ENCODE peak calls at places on chromosomes 6 and 20, in four cellular contexts. F is uterus, I is lung, G is fibroblast of lung. P is an unnamed sample.
A peak's percentile ranks its signal among the peaks of the same experiment; 100 is the strongest.

GRCh38 chr20:7702141-7702540 is 238.1 kb downstream of the HAO1 start:
- DNase-seq in F (no peak), I (no peak), G (no peak), P (no peak)

GRCh38 chr6:36912583-36912982 is 26.8 kb downstream of the C6orf89 start:
- DNase-seq in F (no peak), I (no peak), G (peak; percentile 91), P (no peak)

GRCh38 chr6:39102024-39102820 is 12.8 kb downstream of the SAYSD1 start:
- DNase-seq in F (no peak), I (no peak), G (peak; percentile 74), P (no peak)

GRCh38 chr20:35286077-35286898 is 1.7 kb upstream of the EIF6 start:
- DNase-seq in F (no peak), I (no peak), G (no peak), P (no peak)

GRCh38 chr6:155216312-155217028 is 47.3 kb upstream of the CLDN20 start:
- DNase-seq in F (no peak), I (no peak), G (no peak), P (no peak)

GRCh38 chr6:11971154-11971553 is 41.0 kb upstream of the HIVEP1 start:
- DNase-seq in F (no peak), I (no peak), G (peak; percentile 97), P (no peak)

GRCh38 chr20:11207749-11208502 is 534.1 kb upstream of the JAG1 start:
- DNase-seq in F (no peak), I (no peak), G (peak; percentile 93), P (no peak)

GRCh38 chr20:51272392-51272791 is 249.5 kb upstream of the KCNG1 start:
- DNase-seq in F (no peak), I (no peak), G (peak; percentile 77), P (no peak)

GRCh38 chr6:53201270-53201669 is 52.6 kb upstream of the GCM1 start:
- DNase-seq in F (no peak), I (no peak), G (no peak), P (no peak)

GRCh38 chr6:157264701-157265100 is 58.6 kb downstream of the TMEM242 start:
- DNase-seq in F (no peak), I (no peak), G (no peak), P (peak; percentile 62)

GRCh38 chr6:25972128-25972527 is 9.5 kb downstream of the TRIM38 start:
- DNase-seq in F (no peak), I (no peak), G (no peak), P (no peak)

GRCh38 chr6:25975909-25976560 is 13.4 kb downstream of the TRIM38 start:
- DNase-seq in F (no peak), I (no peak), G (no peak), P (no peak)

GRCh38 chr6:25971187-25971811 is 8.7 kb downstream of the TRIM38 start:
- DNase-seq in F (peak; percentile 73), I (peak; percentile 40), G (peak; percentile 95), P (peak; percentile 55)

GRCh38 chr6:25973923-25974555 is 11.4 kb downstream of the TRIM38 start:
- DNase-seq in F (no peak), I (no peak), G (peak; percentile 25), P (no peak)

DNA sequence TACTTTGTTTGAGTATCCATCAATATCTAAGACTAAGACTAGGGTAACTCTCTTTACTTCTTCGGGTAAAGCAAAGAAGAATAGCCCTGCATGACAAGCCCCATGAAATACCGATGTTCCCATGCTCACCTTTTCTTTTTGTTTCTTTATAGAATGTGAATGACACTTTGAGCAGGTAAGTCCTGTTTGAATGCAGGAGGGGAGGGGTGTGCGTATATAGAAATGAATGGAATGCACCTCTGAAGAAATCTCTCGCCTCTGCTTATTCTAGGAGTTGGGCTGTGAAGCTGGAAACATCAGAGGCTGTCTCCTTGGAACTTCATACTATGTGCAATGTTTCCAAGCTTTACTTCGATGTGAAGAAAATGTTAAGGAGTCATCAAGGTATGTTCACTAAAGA is 10.3 kb downstream of the TRIM38 start:
- DNase-seq in F (no peak), I (no peak), G (no peak), P (no peak)
- TF ChIP-seq CTCF in F (no peak), I (no peak), G (no peak), P (no peak)

GRCh38 chr20:37243937-37244571 is 17.6 kb downstream of the GHRH start:
- DNase-seq in F (no peak), I (no peak), G (peak; percentile 5), P (no peak)
- H3K4me1 ChIP-seq in F (no peaks in the 10 kb centered on the region), I (peaks cover 1% of the 10 kb centered on the region), G (peaks cover 2% of the 10 kb centered on the region), P (no peaks in the 10 kb centered on the region)

DNA sequence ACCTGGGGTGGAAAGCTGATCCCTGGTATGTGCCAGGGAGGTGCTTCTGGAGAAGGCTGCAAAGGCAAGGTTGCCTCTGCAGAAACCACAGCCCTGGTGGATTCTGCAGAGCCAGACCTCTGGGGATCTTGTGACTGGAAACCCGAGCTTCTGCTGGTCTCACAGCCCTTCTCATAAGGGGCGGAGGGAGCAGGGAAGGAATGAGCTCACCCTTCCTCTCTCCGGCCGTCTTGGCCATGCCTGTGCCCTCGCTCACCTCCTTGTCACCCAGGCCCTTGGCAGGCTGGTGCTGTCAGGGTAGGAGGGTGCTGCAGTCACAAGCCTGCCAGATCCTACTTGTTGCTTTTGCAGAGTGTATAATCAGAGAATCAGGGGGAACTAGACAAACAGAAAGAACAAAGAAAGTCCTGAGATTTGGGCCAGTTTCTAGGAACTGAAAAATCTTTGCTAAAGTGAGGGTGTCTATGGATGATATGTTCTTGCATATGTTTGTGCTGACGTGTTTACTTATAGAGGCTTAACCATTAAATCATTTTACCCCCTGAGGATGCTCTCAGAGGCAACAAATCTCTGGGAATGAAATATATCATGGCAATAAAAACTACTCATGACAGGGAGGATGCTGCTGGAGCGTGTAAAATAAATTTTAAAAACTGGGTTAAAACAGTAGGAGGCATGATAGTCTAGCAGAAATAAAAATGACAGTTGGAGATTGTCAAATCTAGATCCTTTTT is 244.9 kb upstream of the SOX4 start:
- DNase-seq in F (peak; percentile 51), I (peak; percentile 38), G (peak; percentile 80), P (no peak)
- TF ChIP-seq CTCF in F (no peak), I (no peak), G (no peak), P (no peak)

DNA sequence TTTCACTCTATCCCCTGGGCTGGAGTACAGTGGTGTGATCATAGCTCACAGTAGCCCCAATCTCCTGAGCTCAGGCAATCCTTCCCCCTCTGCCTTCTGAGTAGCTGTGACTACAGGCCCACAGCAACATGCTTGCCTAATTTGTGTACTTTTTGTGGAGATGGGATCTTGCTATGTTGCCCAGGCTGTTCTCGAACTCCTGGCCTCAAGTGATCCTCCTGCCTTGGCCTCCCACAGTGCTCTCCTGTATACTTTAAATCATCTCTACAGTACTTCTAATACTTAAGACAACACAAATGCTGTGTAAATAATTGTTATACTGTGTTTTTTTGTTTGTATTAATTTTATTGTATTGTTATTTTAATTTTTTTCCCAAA is 39.7 kb upstream of the FAM50B start:
- DNase-seq in F (no peak), I (no peak), G (no peak), P (no peak)
- H3K4me1 ChIP-seq in F (no peaks in the 10 kb centered on the region), I (peaks cover 12% of the 10 kb centered on the region), G (peaks cover 13% of the 10 kb centered on the region), P (peaks cover 49% of the 10 kb centered on the region)

GRCh38 chr6:163179721-163180120 is 234.8 kb upstream of the QKI start:
- DNase-seq in F (no peak), I (no peak), G (no peak), P (no peak)

GRCh38 chr6:163181666-163182180 is 232.8 kb upstream of the QKI start:
- DNase-seq in F (no peak), I (no peak), G (peak; percentile 21), P (no peak)

GRCh38 chr6:163179061-163179460 is 235.5 kb upstream of the QKI start:
- DNase-seq in F (no peak), I (no peak), G (no peak), P (no peak)

GRCh38 chr6:163182696-163183095 is 231.8 kb upstream of the QKI start:
- DNase-seq in F (no peak), I (no peak), G (no peak), P (no peak)

DNA sequence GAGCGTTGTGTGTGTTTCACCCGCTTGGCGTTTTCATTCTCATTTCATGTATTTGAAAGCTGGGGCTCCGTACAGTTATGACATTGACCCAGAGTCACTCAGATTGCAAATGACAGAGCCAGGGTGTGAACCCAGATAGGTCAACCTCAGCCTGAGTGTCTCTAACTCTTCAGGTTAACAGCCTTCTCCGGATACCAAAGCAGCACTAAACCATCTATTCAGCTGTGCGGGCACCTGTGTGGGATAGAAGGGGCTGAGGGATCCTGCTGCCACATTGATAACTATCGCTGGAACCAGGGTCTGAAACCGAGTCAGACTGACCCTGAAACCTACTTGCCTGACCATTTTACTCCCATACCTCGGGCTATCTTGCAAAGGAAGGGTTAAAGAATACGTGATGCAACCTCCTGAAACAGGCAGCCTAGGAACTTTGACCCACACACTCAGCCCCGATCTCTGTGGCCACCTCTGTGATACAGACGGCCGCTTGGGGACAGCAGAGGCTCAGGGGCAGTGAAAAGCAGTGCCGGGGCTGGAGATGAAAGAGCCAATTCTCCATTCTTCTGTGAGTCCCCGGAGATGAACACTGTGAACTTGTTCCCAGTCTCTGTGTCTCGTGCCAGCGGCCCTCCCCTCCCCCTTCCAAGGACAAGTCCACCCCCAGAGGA is 233.5 kb upstream of the QKI start:
- DNase-seq in F (peak; percentile 32), I (peak; percentile 76), G (peak; percentile 56), P (peak; percentile 74)
- TF ChIP-seq CTCF in F (peak; percentile 41), I (peak; percentile 59), G (no peak), P (peak; percentile 57)

GRCh38 chr20:63473555-63474449 is 1.3 kb upstream of the KCNQ2 start:
- DNase-seq in F (no peak), I (no peak), G (no peak), P (no peak)

GRCh38 chr20:63471719-63472158 is 716 bp downstream of the KCNQ2 start:
- DNase-seq in F (no peak), I (no peak), G (no peak), P (no peak)

GRCh38 chr20:63472159-63472811 is at the start of gene KCNQ2:
- DNase-seq in F (no peak), I (no peak), G (no peak), P (no peak)

GRCh38 chr20:63471002-63471718 is 1.3 kb downstream of the KCNQ2 start:
- DNase-seq in F (no peak), I (no peak), G (no peak), P (no peak)

GRCh38 chr20:63472862-63473390 is 471 bp upstream of the KCNQ2 start:
- DNase-seq in F (no peak), I (no peak), G (no peak), P (no peak)
- H3K4me1 ChIP-seq in F (no peaks in the 10 kb centered on the region), I (peaks cover 5% of the 10 kb centered on the region), G (no peaks in the 10 kb centered on the region), P (peaks cover 8% of the 10 kb centered on the region)

DNA sequence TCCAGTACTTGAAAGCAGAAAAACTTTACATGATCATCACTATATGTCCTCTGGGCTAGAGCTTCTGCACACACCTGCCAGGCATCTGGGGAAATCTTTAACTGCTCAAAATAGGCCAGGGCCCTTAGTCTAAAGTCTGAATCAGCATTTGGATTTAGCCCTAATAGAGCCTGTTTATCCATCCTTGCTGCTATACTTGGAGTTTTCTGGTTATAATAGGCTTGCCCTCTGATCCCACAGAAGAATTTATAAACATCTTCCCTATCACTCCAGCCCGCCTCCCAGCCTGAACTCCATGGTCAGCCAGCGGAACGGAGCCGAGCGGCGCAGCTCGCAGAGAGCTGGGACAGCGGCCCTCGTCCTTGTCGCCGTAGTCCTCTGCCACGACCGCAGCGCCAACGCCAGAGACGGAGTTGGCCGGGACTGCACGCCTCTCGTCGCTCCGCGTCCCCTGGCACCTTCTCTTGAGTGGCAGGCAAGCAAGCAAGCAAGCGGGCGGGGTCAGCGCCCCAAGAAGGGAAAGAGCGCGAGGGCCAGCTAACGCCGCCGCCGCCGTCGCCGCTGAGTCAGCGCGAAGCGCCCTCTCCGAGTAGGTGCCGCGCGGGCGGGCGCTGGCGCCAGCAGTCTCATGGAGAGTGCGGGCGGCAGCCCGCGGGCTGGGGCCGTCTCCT is 25.4 kb upstream of the ASIP start:
- DNase-seq in F (peak; percentile 51), I (peak; percentile 85), G (peak; percentile 76), P (peak; percentile 70)
- TF ChIP-seq CTCF in F (no peak), I (no peak), G (no peak), P (no peak)

P was measured in tibial artery.